ENCODE peak calls at places on chromosomes 5 and 9, in seven cellular contexts. O is colonic mucosa, J is NT2/D1, P is HepG2, Z is IMR-90, U is keratinocyte, L is neuronal stem cell. F is an unnamed sample.

GRCh38 chr5:15637886-15638285 is 137.9 kb downstream of the FBXL7 start:
- DNase-seq in O (no peak), J (no peak), P (no peak), Z (no peak), U (no peak), L (no peak), F (no peak)

GRCh38 chr5:95217351-95217750 is 67.5 kb downstream of the MCTP1 start:
- DNase-seq in O (no peak), J (no peak), P (no peak), Z (no peak), U (no peak), L (no peak), F (no peak)

GRCh38 chr5:80408475-80408875 is 611 bp downstream of the ZFYVE16 start:
- DNase-seq in O (no peak), J (no peak), P (peak), Z (peak), U (no peak), L (no peak), F (peak)

GRCh38 chr5:122182491-122182921 is 53.2 kb downstream of the ZNF474 start:
- DNase-seq in O (peak), J (peak), P (no peak), Z (peak), U (no peak), L (no peak), F (peak)

GRCh38 chr5:68450245-68450852 is 234.8 kb downstream of the PIK3R1 start:
- DNase-seq in O (no peak), J (no peak), P (no peak), Z (peak), U (no peak), L (no peak), F (peak)

GRCh38 chr9:96025995-96026572 is 150.6 kb downstream of the ERCC6L2 start:
- DNase-seq in O (no peak), J (no peak), P (no peak), Z (no peak), U (no peak), L (peak), F (no peak)

GRCh38 chr9:73565026-73565425 is 413.4 kb downstream of the ANXA1 start:
- DNase-seq in O (no peak), J (no peak), P (no peak), Z (no peak), U (no peak), L (no peak), F (peak)

GRCh38 chr9:761155-761792 is 80.2 kb upstream of the DMRT1 start:
- DNase-seq in O (no peak), J (no peak), P (peak), Z (peak), U (no peak), L (no peak), F (no peak)

GRCh38 chr9:34637356-34638137 is at the start of gene SIGMAR1:
- DNase-seq in O (peak), J (peak), P (peak), Z (peak), U (no peak), L (peak), F (peak)

DNA sequence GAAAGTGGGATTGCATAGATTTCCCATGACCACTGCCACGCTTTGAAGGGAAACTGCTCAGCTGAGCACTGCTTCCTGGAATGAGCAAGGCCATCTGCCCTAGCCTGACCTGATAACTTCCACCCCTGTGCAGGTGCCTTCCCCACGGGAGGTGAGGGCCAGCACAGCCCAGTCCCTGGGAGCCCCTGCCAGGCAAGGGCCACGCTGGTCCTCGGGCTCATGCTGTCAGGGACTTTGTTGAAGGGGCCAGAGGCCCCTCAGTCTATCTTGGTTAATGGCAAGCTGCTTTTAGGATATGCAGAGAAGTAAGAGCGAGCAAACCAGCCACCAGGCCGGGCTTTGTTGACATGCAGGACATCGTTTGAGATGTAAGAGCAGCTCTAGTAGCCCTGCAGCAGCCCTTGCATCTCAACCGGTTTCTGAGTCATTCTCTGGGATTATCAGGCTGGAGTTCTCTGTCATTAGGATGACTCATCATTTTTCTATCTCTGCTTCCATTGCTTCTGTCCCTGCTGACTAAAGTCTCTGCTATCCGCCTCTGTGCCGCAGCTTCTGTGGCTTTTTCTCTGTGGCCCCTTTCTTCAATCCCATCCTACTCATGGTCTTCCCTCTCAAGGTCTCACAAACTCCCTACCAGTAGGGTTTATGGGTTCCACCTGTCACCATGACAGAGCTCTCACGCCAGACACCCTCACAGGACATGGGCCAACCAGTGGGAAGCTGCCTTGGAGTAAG is 30.6 kb upstream of the IQGAP2 start:
- DNase-seq in O (no peak), J (no peak), P (peak), Z (peak), U (peak), L (no peak), F (peak)
- H3K9ac ChIP-seq in O (no peak), J (no peak), P (peak), Z (no peak), U (no peak), L (no peak), F (no peak)

DNA sequence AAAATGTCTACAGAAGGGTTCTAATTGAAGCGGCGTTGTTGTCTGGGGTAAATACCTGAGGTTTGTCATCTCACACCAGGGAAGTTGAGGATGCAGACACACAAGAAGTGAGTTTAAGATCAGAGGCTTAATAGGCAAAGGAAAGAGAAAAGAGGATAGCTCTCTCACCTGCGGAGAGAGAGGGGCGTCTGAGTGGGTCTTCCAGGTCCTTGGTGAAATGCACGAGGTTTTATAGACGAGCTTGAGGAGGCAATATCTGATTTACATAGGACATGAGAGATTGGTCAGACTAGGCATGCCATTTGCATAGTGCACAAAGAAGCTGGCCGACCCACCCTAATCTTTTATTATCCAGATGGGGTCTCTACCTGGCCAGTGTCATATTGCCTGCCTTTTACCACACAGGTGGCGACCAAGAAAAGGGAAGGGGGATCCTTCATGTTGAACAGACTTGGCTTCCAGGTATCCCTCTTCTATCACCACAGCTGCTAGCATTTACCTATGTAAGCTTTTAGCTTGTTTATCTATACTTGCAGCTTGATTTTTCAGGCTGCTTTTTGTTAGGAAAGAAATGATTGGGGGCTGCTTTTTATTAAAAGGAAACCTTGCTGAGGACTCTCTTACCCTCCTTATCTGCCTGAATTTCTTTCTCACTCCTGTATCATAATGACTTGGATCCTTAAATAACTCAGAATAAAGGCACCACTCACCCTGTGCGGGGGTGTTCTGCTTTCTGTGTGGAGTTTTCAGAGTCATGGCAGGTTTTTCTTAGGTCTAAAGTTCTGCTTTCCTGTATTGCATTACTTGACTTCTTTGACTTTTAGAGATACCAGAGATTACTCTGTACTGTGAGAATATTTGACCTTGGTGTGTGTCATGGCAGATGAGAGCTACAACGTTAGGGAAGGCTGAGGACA is 9.4 kb upstream of the GLT6D1 start:
- DNase-seq in O (no peak), J (no peak), P (no peak), Z (no peak), U (no peak), L (no peak), F (no peak)
- H3K9ac ChIP-seq in O (no peak), J (no peak), P (no peak), Z (no peak), U (no peak), L (no peak), F (no peak)

DNA sequence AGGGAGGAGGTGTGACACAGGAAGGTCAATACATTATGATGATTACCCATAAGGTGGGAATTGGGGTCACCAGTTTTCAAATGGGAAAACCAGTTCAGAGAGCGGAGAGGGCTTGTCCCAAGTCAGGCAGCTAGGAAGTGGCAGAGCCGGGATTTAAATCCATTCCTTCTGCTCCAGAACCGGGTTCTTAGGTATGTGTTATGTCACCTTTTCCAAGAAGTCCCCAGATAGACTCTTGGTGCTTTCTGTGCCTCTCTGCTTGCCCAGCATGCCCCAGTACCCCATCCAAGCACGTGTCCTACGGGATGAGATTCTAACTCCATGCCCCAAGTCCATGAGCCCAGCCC is 69.9 kb downstream of the LMX1B start:
- DNase-seq in O (no peak), J (no peak), P (no peak), Z (no peak), U (no peak), L (no peak), F (no peak)
- H3K9ac ChIP-seq in O (no peak), J (no peak), P (no peak), Z (no peak), U (no peak), L (no peak), F (no peak)

DNA sequence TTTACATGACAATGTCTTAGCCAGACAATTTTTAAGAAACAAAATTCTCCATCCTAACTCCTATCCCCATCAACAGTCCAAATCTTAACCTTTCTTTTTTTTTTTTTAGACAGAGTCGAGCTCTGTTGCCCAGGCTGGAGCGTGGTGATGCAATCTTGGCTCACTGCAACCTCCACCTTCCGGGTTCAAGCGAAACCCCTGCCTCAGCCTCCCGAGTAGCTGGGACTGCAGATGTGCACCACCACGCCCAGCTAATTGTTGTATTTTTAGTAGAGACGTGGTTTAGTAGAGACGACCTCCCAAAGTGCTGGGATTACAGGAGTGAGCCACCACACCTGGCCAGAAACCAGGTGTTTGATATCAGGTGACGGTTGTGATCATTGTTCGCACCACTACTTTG is 10.2 kb downstream of the ABL1 start:
- DNase-seq in O (no peak), J (no peak), P (no peak), Z (no peak), U (no peak), L (no peak), F (no peak)
- H3K9ac ChIP-seq in O (no peak), J (no peak), P (no peak), Z (peak), U (no peak), L (no peak), F (peak)

GRCh38 chr9:121367651-121368510 is 2.2 kb downstream of the STOM start:
- DNase-seq in O (no peak), J (peak), P (peak), Z (no peak), U (no peak), L (no peak), F (no peak)
- H3K9ac ChIP-seq in O (peak), J (peak), P (peak), Z (peak), U (peak), L (no peak), F (no peak)

DNA sequence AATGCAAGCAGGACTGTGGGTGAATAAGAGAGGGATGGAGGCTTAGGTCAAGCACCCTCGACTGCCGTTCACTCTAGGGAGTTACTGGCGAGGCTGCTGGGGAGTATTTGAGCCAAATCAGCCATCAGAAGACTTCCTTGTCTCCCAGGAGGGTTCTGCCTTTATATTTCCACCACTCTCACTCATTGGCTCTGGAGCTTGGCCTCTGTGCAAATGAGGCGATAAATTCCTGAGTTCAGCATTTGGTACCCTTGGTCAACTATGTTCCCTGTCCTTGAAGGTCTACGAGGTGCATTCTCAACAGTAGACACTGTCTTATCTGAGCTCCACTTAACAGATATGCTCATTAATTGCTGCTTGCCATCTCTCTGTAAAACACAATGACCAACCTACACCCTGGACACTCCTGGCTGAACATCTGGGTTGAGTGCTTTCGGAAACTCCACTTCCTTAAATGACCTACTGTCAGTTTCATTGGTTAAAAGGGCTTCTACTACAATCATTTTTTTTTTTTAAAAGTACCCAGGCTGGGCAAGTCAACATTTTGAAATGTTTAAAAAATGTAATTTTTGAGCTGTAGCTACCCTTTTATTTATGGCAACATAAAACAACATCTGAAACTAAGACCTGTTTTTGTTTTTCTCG is 153.2 kb downstream of the NTRK2 start:
- DNase-seq in O (no peak), J (no peak), P (no peak), Z (no peak), U (no peak), L (no peak), F (no peak)
- H3K9ac ChIP-seq in O (no peak), J (no peak), P (no peak), Z (no peak), U (no peak), L (no peak), F (no peak)

DNA sequence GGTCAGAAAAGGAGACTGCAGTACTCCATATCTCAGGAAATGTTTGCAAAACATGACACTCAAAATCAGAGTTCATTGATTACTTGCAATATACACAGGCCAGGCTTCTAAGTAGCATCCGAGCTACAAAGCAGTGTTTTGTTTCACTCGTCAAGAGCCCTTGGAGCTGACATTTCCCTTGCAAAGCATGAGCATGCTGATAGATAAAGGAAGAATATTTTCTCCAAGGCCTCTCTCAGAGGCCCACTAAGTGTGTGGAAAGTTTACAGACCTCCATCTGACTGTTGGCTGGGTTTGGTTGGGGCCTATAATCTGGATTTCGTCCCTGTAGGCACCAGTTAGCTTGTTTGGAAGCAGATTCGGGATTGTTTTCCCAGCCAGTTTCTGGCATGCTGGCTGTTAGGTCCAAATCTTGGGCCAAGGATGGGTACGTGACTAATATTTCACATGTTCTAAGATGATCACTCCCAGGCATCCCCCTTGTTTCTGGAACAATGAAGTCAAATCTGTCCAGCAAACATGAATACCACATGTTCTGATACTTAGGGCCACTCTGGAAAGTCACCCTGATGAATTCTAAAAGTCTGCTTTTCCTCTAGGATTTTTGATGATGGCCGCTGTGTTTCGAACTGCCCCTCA is 161.2 kb downstream of the RFK start:
- DNase-seq in O (no peak), J (no peak), P (no peak), Z (no peak), U (no peak), L (no peak), F (no peak)
- H3K9ac ChIP-seq in O (no peak), J (no peak), P (no peak), Z (no peak), U (no peak), L (no peak), F (no peak)

DNA sequence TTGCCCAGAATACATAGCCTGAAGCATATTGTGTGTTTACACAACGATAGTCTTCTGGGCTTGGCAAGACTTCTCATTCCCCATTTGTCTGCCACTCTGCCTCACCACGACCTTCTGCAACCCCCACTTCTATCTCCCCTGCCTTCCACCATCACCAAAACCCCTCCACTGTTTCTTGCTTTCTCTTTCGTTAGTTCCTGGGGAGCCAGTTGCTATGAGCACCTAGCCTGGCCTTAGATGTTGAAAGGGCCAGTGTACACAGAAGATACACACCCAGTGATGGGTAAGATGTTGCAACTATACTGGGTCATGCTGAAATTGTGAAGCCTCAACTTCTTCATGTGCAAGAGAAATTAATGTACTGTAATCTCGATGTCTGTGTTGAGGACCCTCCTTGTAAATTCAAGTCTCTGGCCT is 961 bp upstream of the RNF145 start:
- DNase-seq in O (peak), J (no peak), P (peak), Z (no peak), U (no peak), L (no peak), F (no peak)
- H3K9ac ChIP-seq in O (no peak), J (peak), P (peak), Z (no peak), U (peak), L (no peak), F (no peak)

DNA sequence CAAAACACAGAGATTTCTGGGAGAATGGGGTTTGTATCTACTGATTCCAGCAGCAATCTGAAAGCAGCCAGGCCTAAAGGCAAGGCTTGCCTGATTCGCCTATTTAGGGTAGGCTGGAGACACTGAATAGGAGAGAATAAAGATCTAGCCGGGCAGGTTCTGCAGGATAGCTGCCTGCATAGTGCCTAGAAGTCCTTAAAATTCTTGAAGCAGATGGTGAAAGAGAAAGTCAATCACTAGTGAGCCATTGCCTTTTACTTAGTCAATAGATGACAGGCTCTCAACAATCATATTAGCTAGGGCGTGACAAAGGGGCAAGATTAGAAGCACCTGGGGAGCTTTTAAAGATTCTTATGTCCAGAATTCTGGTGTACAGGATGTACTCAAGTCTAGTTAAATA is 522.7 kb downstream of the HTR1A start:
- DNase-seq in O (no peak), J (no peak), P (no peak), Z (no peak), U (no peak), L (no peak), F (no peak)
- H3K9ac ChIP-seq in O (no peak), J (no peak), P (no peak), Z (no peak), U (no peak), L (no peak), F (no peak)

GRCh38 chr5:119328753-119329602 is 26.8 kb upstream of the TNFAIP8 start:
- DNase-seq in O (no peak), J (no peak), P (no peak), Z (peak), U (no peak), L (no peak), F (peak)
- H3K9ac ChIP-seq in O (no peak), J (no peak), P (no peak), Z (no peak), U (peak), L (no peak), F (peak)

F was measured in astrocyte.